ENCODE peak calls at places on chromosomes 2 and 18, in four cellular contexts. E, L, N and F are unnamed samples.

GRCh38 chr2:47004905-47005495 is 89.4 kb upstream of the MCFD2 start:
- DNase-seq in N (no peak), E (no peak), L (no peak), F (no peak)

GRCh38 chr18:2894131-2894840 is 47.5 kb downstream of the EMILIN2 start:
- DNase-seq in L (no peak), N (peak), E (no peak), F (no peak)

GRCh38 chr18:34767601-34768027 is 57.5 kb downstream of the DTNA start:
- DNase-seq in N (peak), E (peak), L (no peak), F (peak)

GRCh38 chr18:55732227-55733106 is 144.5 kb upstream of the TCF4 start:
- DNase-seq in N (no peak), L (no peak), E (peak), F (peak)

GRCh38 chr2:22536131-22536530 is 848.8 kb upstream of the KLHL29 start:
- DNase-seq in N (no peak), E (no peak), L (no peak), F (no peak)

GRCh38 chr2:191486584-191487320 is 191.2 kb upstream of the NABP1 start:
- DNase-seq in N (no peak), E (peak), L (peak), F (peak)

GRCh38 chr18:74066018-74066417 is 81.6 kb downstream of the FBXO15 start:
- DNase-seq in N (peak), L (no peak), E (no peak), F (no peak)

GRCh38 chr18:43396266-43396665 is 119.0 kb upstream of the SYT4 start:
- DNase-seq in E (no peak), N (peak), L (peak), F (peak)

GRCh38 chr2:85924522-85924921 is 35.7 kb upstream of the ST3GAL5 start:
- DNase-seq in L (peak), N (peak), E (peak), F (peak)

GRCh38 chr2:132824716-132825115 is 154.7 kb upstream of the LYPD1 start:
- DNase-seq in L (no peak), N (no peak), E (peak), F (no peak)

GRCh38 chr2:218780851-218781690 is 876 bp upstream of the CYP27A1 start:
- DNase-seq in L (no peak), E (no peak), N (no peak), F (peak)
- H3K9ac ChIP-seq in L (no peak), E (peak), N (peak), F (peak)

GRCh38 chr2:174981336-174981735 is 23.8 kb downstream of the CHN1 start:
- DNase-seq in L (no peak), N (no peak), E (no peak), F (no peak)

GRCh38 chr2:174979996-174980395 is 25.2 kb downstream of the CHN1 start:
- DNase-seq in L (no peak), E (no peak), N (no peak), F (no peak)

GRCh38 chr2:174984561-174984960 is 20.6 kb downstream of the CHN1 start:
- DNase-seq in L (no peak), N (no peak), E (no peak), F (no peak)

DNA sequence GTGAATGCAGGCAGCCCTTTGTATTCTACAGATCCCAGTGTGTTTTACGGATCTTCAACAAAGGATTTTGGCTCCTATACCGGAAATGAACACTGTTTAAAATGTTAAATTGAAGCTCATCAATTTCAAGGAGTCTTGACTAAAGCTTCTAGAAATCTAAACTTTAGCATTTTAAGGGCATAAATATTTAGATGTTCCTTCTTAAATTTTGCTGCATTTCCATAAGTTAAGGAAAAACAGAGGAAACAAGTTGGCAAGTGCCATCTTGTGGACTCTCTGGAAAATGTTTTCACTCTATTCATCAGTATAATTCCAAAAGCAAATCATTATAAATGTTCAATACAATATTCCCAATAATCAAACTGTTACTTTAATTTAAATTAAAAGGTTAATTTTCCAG is 19.6 kb downstream of the CHN1 start:
- DNase-seq in L (no peak), N (no peak), E (peak), F (peak)
- H3K9ac ChIP-seq in L (no peak), N (no peak), E (peak), F (peak)

GRCh38 chr2:159637988-159638501 is 21.7 kb upstream of the BAZ2B start:
- DNase-seq in E (peak), N (peak), L (no peak), F (peak)
- H3K9ac ChIP-seq in E (no peak), N (no peak), L (no peak), F (no peak)

GRCh38 chr18:52008330-52008729 is 331.7 kb upstream of the DCC start:
- DNase-seq in L (no peak), E (no peak), N (no peak), F (no peak)
- H3K9ac ChIP-seq in L (no peak), E (no peak), N (no peak), F (no peak)

DNA sequence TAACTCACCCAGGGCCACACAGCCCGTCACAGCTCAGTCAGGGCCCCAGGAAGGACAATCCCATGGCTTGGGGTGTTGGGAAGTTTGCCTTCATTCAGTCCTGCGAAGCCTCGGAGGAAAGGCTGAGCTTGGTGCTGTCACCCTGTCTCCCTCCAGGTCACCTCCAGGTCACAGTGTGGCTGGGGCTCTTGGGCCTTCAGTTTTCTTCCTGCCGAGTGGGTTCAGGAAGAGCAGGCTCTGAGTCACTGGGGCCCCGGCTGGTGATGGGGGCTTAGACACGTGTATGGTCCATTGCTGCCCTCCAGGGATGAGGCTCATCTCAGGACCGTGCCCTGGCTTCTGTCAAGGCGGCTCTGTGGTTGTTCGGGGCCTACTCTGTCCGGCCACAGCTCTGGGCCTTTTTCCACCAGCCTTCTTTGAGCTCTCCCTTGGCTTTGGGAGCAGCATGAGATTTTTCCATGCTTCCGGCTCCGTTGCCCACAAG is 118.6 kb downstream of the INHBB start:
- DNase-seq in L (no peak), N (no peak), E (no peak), F (no peak)
- H3K9ac ChIP-seq in L (no peak), N (no peak), E (no peak), F (no peak)